ENCODE peak calls at places on chromosomes 11 and 22, in four cellular contexts. B is fibroblast of mammary gland, T is Peyer's patch, C is B cell. V is an unnamed sample.

GRCh38 chr22:47064016-47064415 is 301.6 kb downstream of the TBC1D22A start:
- DNase-seq in B (no peak), T (no peak), C (peak; percentile 30), V (no peak)

GRCh38 chr11:28763876-28764275 is 655.7 kb downstream of the METTL15 start:
- DNase-seq in B (no peak), T (no peak), C (no peak), V (no peak)

GRCh38 chr11:69540118-69541000 is 58.9 kb downstream of the LINC01488 start:
- DNase-seq in B (no peak), T (no peak), C (no peak), V (no peak)

GRCh38 chr11:124481365-124482323 is 36.1 kb upstream of the OR8B8 start:
- DNase-seq in B (peak; percentile 56), T (no peak), C (no peak), V (peak; percentile 9)

GRCh38 chr11:119473226-119473625 is 50.3 kb upstream of the THY1 start:
- DNase-seq in B (no peak), T (no peak), C (no peak), V (no peak)

GRCh38 chr11:133082851-133083488 is 449.3 kb downstream of the OPCML start:
- DNase-seq in B (peak; percentile 21), T (no peak), C (no peak), V (peak; percentile 57)

GRCh38 chr11:130513132-130513531 is 64.7 kb downstream of the ADAMTS15 start:
- DNase-seq in B (peak; percentile 70), T (no peak), C (no peak), V (no peak)

GRCh38 chr11:119571311-119571710 is 148.3 kb upstream of the THY1 start:
- DNase-seq in B (no peak), T (no peak), C (no peak), V (no peak)

GRCh38 chr11:65781962-65782815 is 1.4 kb upstream of the AP5B1 start:
- DNase-seq in B (no peak), T (no peak), C (no peak), V (no peak)

GRCh38 chr11:103007521-103007920 is 52.0 kb upstream of the MMP13 start:
- DNase-seq in B (no peak), T (no peak), C (no peak), V (no peak)

GRCh38 chr22:48198489-48199459 is 1436.3 kb downstream of the TBC1D22A start:
- DNase-seq in B (no peak), T (no peak), C (no peak), V (no peak)

GRCh38 chr22:19147193-19147780 is 2.8 kb downstream of the GSC2 start:
- DNase-seq in B (no peak), T (no peak), C (no peak), V (no peak)

GRCh38 chr11:20493340-20493739 is 105.8 kb downstream of the PRMT3 start:
- DNase-seq in B (no peak), T (no peak), C (no peak), V (no peak)

GRCh38 chr11:11519184-11519583 is 102.6 kb downstream of the GALNT18 start:
- DNase-seq in B (no peak), T (no peak), C (no peak), V (no peak)
- TF ChIP-seq CTCF in B (no peak), T (no peak), C (no peak), V (no peak)

GRCh38 chr11:72352859-72353551 is 81.3 kb downstream of the CLPB start:
- DNase-seq in B (peak; percentile 70), T (no peak), C (no peak), V (peak; percentile 79)
- TF ChIP-seq CTCF in B (peak; percentile 47), T (no peak), C (no peak), V (peak; percentile 59)

DNA sequence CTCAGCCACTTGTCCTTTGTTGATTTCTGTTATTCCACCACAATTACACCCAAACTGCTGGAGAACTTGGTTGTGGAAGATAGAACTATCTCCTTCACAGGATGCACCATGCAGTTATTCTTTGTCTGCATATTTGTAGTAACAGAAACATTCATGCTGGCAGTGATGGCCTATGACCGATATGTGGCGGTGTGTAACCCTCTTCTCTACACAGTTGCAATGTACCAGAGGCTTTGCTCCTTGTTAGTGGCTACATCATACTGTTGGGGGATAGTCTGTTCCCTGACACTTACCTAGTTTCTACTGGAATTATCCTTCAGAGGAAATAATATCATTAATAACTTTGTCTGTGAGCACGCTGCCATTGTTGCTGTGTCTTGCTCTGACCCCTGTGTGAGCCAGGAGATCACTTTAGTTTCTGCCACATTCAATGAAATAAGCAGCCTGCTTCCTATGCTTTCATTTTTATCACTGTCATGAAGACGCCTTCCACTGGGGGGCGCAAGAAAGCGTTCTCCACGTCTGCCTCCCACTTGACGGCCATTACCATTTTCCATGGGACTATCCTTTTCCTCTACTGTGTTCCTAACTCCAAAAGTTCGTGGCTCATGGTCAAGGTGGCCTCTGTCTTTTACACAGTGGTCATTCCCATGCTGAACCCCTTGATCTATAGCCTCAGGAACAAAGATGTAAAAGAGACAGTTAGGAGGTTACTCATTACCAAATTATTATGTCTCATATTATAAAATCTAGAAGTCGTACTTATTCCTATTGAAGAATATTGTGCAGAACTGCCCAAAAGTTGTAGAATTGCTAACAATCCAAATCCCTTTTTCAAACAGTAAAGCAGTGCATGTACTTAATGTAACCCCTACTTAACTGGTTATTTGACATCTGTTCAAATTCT is 53.2 kb downstream of the OR4C6 start:
- DNase-seq in B (no peak), T (no peak), C (no peak), V (peak; percentile 42)
- TF ChIP-seq CTCF in B (no peak), T (no peak), C (no peak), V (peak; percentile 29)

GRCh38 chr22:25110596-25110845 is 89.1 kb upstream of the CRYBB3 start:
- DNase-seq in B (no peak), T (no peak), C (no peak), V (no peak)

GRCh38 chr22:25112538-25113253 is 87.0 kb upstream of the CRYBB3 start:
- DNase-seq in B (no peak), T (no peak), C (no peak), V (no peak)

GRCh38 chr22:25109878-25110595 is 89.6 kb upstream of the CRYBB3 start:
- DNase-seq in B (no peak), T (no peak), C (no peak), V (no peak)

GRCh38 chr22:25111579-25112517 is 87.8 kb upstream of the CRYBB3 start:
- DNase-seq in B (no peak), T (no peak), C (no peak), V (no peak)

DNA sequence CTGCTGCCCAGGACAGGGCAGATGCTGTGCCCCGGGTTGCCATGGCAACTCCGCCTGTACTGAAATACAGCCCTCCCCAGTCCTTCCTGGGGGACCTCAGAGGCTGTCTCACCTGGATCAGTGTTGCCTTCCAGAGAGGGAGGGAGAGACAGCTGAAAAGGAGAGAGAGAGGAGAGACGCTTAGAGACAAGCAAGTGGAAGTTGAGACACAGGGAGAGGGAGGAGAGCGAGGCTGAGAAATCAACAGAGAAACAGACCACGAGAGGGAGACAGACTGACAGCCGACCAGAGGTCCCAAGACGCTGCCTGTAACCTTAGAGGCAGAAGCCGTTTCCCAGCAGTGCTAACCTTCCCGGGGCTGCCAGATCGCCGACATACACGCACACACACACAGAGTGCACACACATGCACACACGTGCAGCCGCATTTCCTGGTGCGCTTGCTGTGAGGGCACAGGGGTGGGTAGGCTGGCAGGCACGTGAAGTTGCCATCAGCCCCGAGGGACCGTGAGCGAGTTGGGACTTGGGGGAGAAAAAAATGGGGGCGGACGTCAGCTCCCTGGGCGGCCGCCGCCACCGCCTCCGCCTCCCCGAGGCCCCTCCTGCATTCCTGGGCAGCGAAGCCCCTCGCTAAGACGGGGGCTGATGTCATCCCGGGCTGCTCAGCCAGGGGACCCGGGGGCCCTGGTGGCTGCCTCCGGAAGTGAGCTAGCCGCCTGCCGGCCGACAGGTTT is 88.6 kb upstream of the CRYBB3 start:
- DNase-seq in B (peak; percentile 64), T (peak; percentile 22), C (no peak), V (peak; percentile 60)
- TF ChIP-seq CTCF in B (peak; percentile 46), T (peak; percentile 54), C (peak; percentile 16), V (peak; percentile 37)

DNA sequence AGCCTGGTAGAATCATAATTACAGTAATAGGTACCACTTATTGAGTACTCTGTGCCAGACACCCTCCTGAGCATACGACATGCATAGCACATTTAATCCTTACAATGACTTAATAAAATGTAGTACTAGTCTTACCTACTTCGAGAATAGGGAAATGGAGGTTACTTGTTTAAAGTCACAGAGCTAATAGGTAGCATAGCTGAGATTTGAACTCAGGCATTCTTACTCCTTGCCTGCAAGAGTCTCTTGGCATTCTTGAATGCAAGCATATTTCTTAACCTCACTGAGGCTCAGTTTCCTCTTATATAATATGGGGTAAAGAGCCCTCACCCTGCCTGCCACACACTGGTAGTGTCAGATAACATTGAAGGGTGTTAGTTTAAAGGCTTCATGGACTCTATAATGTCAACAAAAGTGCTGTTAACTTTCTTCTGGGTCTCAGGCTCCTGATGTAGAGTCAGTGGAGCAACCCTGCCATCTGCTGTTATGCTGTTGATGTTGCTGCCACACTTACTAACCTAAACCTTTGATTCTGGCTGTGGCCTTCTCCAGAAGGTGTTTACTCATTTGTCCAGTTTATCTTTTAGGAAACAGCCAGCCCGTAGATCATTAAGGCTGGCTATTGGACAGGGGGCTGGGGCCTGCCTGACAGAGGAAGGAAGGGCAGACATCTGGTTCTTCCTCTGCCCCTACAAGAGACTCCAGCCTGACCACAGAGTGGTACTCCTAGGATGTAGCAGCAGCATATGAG is 18.9 kb downstream of the LIMK2 start:
- DNase-seq in B (peak; percentile 61), T (peak; percentile 46), C (no peak), V (peak; percentile 73)
- TF ChIP-seq CTCF in B (peak; percentile 70), T (peak; percentile 90), C (peak; percentile 72), V (peak; percentile 73)

GRCh38 chr11:4087551-4087950 is 7.0 kb upstream of the RRM1 start:
- DNase-seq in B (no peak), T (no peak), C (no peak), V (no peak)
- TF ChIP-seq CTCF in B (peak; percentile 18), T (no peak), C (no peak), V (no peak)

DNA sequence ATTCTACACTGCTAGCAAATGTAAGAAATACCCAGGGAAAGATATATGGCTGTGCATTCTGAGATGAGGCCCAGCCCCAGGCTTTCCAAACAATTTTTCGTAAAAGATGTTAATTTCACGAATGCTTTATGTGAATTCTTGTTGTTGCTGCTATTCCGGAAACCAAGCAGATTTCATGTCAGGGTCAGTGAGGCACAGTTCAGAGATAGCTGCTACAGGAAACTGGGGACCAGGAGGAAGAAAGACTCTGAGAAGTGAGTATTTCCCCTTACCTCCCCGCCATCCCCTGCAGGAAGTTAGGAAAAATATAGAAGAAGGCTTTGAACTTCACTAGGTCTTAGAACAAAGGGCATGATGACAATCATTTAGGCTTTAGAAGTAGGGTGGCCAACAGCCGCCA is 84.8 kb upstream of the TP53I11 start:
- DNase-seq in B (no peak), T (no peak), C (no peak), V (no peak)
- TF ChIP-seq CTCF in B (no peak), T (no peak), C (no peak), V (no peak)

GRCh38 chr11:60169264-60169915 is 13.5 kb downstream of the MS4A6A start:
- DNase-seq in B (peak; percentile 11), T (no peak), C (no peak), V (peak; percentile 54)
- TF ChIP-seq CTCF in B (peak; percentile 22), T (peak; percentile 33), C (no peak), V (peak; percentile 28)